ENCODE peak calls at places on chromosome 7, in seven cellular contexts. O, B, H, M, T, Q and E are unnamed samples.
A peak's percentile ranks its signal among the peaks of the same experiment; 100 is the strongest.

GRCh38 chr7:30562498-30562897 is 32.2 kb upstream of the GARS1 start:
- DNase-seq in Q (no peak), O (no peak), M (no peak), T (no peak), B (peak; percentile 73), H (peak; percentile 78), E (no peak)

GRCh38 chr7:30717181-30717580 is 34.8 kb upstream of the INMT start:
- DNase-seq in H (peak; percentile 12), M (no peak), O (peak; percentile 49), T (no peak), Q (peak; percentile 28), B (no peak), E (no peak)

GRCh38 chr7:95027181-95027872 is 119.9 kb downstream of the PPP1R9A start:
- DNase-seq in T (no peak), H (no peak), B (no peak), Q (no peak), M (no peak), O (no peak), E (no peak)

GRCh38 chr7:142797799-142798377 is 27.1 kb downstream of the PRSS2 start:
- DNase-seq in M (no peak), T (no peak), B (no peak), H (no peak), O (no peak), Q (no peak), E (peak; percentile 54)

GRCh38 chr7:131957338-131958025 is 401.1 kb upstream of the PODXL start:
- DNase-seq in T (no peak), B (no peak), Q (no peak), H (no peak), M (no peak), O (no peak), E (no peak)

GRCh38 chr7:157278791-157279678 is 57.8 kb upstream of the DNAJB6 start:
- DNase-seq in H (peak; percentile 65), Q (no peak), B (no peak), M (no peak), T (no peak), O (no peak), E (no peak)

GRCh38 chr7:29281782-29282541 is 87.4 kb downstream of the CHN2 start:
- DNase-seq in T (no peak), Q (peak; percentile 55), M (no peak), O (peak; percentile 23), B (no peak), H (peak; percentile 59), E (no peak)

GRCh38 chr7:85474234-85474633 is 287.4 kb upstream of the SEMA3D start:
- DNase-seq in T (no peak), O (no peak), M (no peak), B (peak; percentile 50), H (no peak), Q (no peak), E (no peak)

GRCh38 chr7:102875700-102876192 is 37.1 kb upstream of the LRRC17 start:
- DNase-seq in T (no peak), O (peak; percentile 81), M (peak; percentile 3), Q (no peak), H (peak; percentile 94), B (peak; percentile 100), E (no peak)

GRCh38 chr7:27251513-27252306 is 9.1 kb downstream of the EVX1 start:
- DNase-seq in H (no peak), T (no peak), O (no peak), M (no peak), Q (no peak), B (no peak), E (no peak)

GRCh38 chr7:112748381-112748780 is 41.8 kb downstream of the TMEM168 start:
- DNase-seq in Q (no peak), B (no peak), H (no peak), O (no peak), M (no peak), T (no peak), E (no peak)

GRCh38 chr7:115297651-115298050 is 375.8 kb downstream of the MDFIC start:
- DNase-seq in H (peak; percentile 62), T (no peak), B (peak; percentile 64), O (no peak), M (no peak), Q (no peak), E (no peak)

GRCh38 chr7:22113041-22113440 is 167.3 kb upstream of the CDCA7L start:
- DNase-seq in T (no peak), O (no peak), M (no peak), H (no peak), B (no peak), Q (no peak), E (no peak)

GRCh38 chr7:95772298-95772770 is at the start of gene DYNC1I1:
- DNase-seq in M (peak; percentile 22), B (peak; percentile 19), T (peak; percentile 69), H (peak; percentile 72), O (peak; percentile 36), Q (no peak), E (no peak)

GRCh38 chr7:3267928-3268690 is 32.9 kb upstream of the SDK1 start:
- DNase-seq in H (peak; percentile 75), T (no peak), O (peak; percentile 86), Q (no peak), B (peak; percentile 99), M (no peak), E (no peak)

GRCh38 chr7:138698281-138698680 is 2.9 kb downstream of the SVOPL start:
- DNase-seq in H (no peak), O (no peak), Q (no peak), M (no peak), B (no peak), T (no peak), E (no peak)

GRCh38 chr7:100679927-100680588 is 6.5 kb downstream of the GNB2 start:
- DNase-seq in Q (peak; percentile 42), T (no peak), O (no peak), M (no peak), B (no peak), H (peak; percentile 30), E (no peak)

GRCh38 chr7:41996381-41997035 is 240.5 kb downstream of the GLI3 start:
- DNase-seq in M (no peak), Q (no peak), T (no peak), O (peak; percentile 53), H (peak; percentile 68), B (peak; percentile 86), E (peak; percentile 11)

GRCh38 chr7:17584822-17585221 is 286.4 kb downstream of the AHR start:
- DNase-seq in M (no peak), B (peak; percentile 73), O (no peak), Q (no peak), T (no peak), H (peak; percentile 42), E (no peak)

GRCh38 chr7:130095812-130096211 is 25.5 kb downstream of the KLHDC10 start:
- DNase-seq in O (peak; percentile 20), T (no peak), B (peak; percentile 80), H (no peak), M (no peak), Q (no peak), E (no peak)

GRCh38 chr7:44184874-44185446 is 4.3 kb downstream of the GCK start:
- DNase-seq in T (no peak), M (no peak), H (no peak), Q (no peak), O (no peak), B (no peak), E (no peak)

GRCh38 chr7:26664735-26665420 is 199.5 kb downstream of the SKAP2 start:
- DNase-seq in H (peak; percentile 18), Q (peak; percentile 78), B (peak; percentile 25), O (peak; percentile 32), M (no peak), T (no peak), E (peak; percentile 20)

GRCh38 chr7:101378808-101379207 is 16.1 kb downstream of the COL26A1 start:
- DNase-seq in M (no peak), O (no peak), H (peak; percentile 57), T (no peak), Q (no peak), B (no peak), E (no peak)

GRCh38 chr7:47336178-47337020 is 245.5 kb downstream of the TNS3 start:
- DNase-seq in H (peak; percentile 48), B (peak; percentile 81), M (no peak), O (no peak), Q (no peak), T (no peak), E (no peak)

GRCh38 chr7:67955061-67955460 is 958.4 kb downstream of the TYW1 start:
- DNase-seq in T (no peak), B (no peak), H (no peak), M (no peak), Q (no peak), O (no peak), E (no peak)